ENCODE peak calls at places on chromosomes 4 and X, in six cellular contexts. D is PC-3; H is CD4-positive, CD25-positive, alpha-beta regulatory T cell; X is GM23248; Y is ascending aorta; V is mammary epithelial cell. Z is an unnamed sample.

GRCh38 chrX:10109695-10110094 is 47.1 kb upstream of the CLCN4 start:
- DNase-seq in H (no peak), V (no peak), D (no peak), Y (no peak), X (peak; percentile 8), Z (no peak)

GRCh38 chr4:87807402-87807801 is 8.0 kb downstream of the IBSP start:
- DNase-seq in D (peak; percentile 11), Y (no peak), X (peak; percentile 32), H (no peak), V (no peak), Z (no peak)

GRCh38 chrX:10326578-10326977 is 169.8 kb downstream of the CLCN4 start:
- DNase-seq in X (peak; percentile 50), Y (no peak), H (no peak), D (peak; percentile 52), V (no peak), Z (no peak)

GRCh38 chr4:22720091-22720490 is 27.4 kb downstream of the GBA3 start:
- DNase-seq in D (no peak), H (no peak), X (no peak), V (no peak), Y (no peak), Z (no peak)

GRCh38 chr4:150464523-150464922 is 117.4 kb upstream of the MAB21L2 start:
- DNase-seq in X (no peak), Y (no peak), H (no peak), D (no peak), V (no peak), Z (no peak)

GRCh38 chrX:14529288-14529989 is at the start of gene GLRA2:
- DNase-seq in X (peak; percentile 48), V (peak; percentile 11), H (no peak), D (peak; percentile 35), Y (no peak), Z (no peak)

GRCh38 chrX:107834273-107835201 is 8.9 kb downstream of the MID2 start:
- DNase-seq in D (no peak), V (peak; percentile 3), H (no peak), Y (no peak), X (no peak), Z (no peak)

GRCh38 chr4:121462660-121463261 is 81.9 kb upstream of the QRFPR start:
- DNase-seq in H (peak; percentile 31), D (peak; percentile 73), X (peak; percentile 88), V (peak; percentile 54), Y (no peak), Z (peak; percentile 55)

GRCh38 chr4:98642991-98643426 is 15.4 kb downstream of the TSPAN5 start:
- DNase-seq in Y (no peak), V (peak; percentile 90), D (peak; percentile 94), X (peak; percentile 62), H (no peak), Z (no peak)

GRCh38 chr4:104571341-104571740 is 76.6 kb upstream of the CXXC4 start:
- DNase-seq in Y (no peak), V (peak; percentile 18), X (no peak), D (peak; percentile 22), H (no peak), Z (no peak)

GRCh38 chr4:11881364-11881763 is 452.7 kb upstream of the HS3ST1 start:
- DNase-seq in V (no peak), Y (no peak), H (no peak), D (no peak), X (no peak), Z (no peak)

GRCh38 chr4:140373328-140374129 is at the start of gene SCOC:
- DNase-seq in X (peak; percentile 100), V (peak; percentile 99), D (peak; percentile 99), H (peak; percentile 96), Y (peak; percentile 100), Z (peak; percentile 97)

GRCh38 chrX:77617206-77617605 is 168.8 kb downstream of the ATRX start:
- DNase-seq in H (no peak), Y (no peak), D (peak; percentile 1), V (peak; percentile 62), X (no peak), Z (no peak)

GRCh38 chrX:96611619-96612362 is 72.9 kb upstream of the DIAPH2 start:
- DNase-seq in Y (no peak), H (no peak), D (no peak), X (peak; percentile 65), V (no peak), Z (no peak)

GRCh38 chr4:155809835-155810234 is 51.0 kb downstream of the GUCY1B1 start:
- DNase-seq in D (peak; percentile 87), X (peak; percentile 87), H (peak; percentile 27), Y (no peak), V (peak; percentile 59), Z (no peak)

GRCh38 chrX:132023117-132023895 is at the start of gene STK26:
- DNase-seq in H (peak; percentile 71), V (peak; percentile 76), Y (peak; percentile 79), X (peak; percentile 65), D (peak; percentile 84), Z (peak; percentile 70)

GRCh38 chr4:146122398-146122797 is 53.1 kb upstream of the LSM6 start:
- DNase-seq in V (no peak), X (no peak), Y (no peak), D (no peak), H (no peak), Z (no peak)

GRCh38 chr4:146119845-146120404 is 55.6 kb upstream of the LSM6 start:
- DNase-seq in D (no peak), Y (no peak), H (no peak), V (no peak), X (no peak), Z (no peak)

GRCh38 chr4:146124023-146124680 is 51.4 kb upstream of the LSM6 start:
- DNase-seq in H (no peak), V (no peak), D (no peak), X (peak; percentile 24), Y (no peak), Z (no peak)

GRCh38 chr4:146121757-146122156 is 53.8 kb upstream of the LSM6 start:
- DNase-seq in H (no peak), V (no peak), D (no peak), X (no peak), Y (no peak), Z (no peak)

GRCh38 chr4:146123231-146123630 is 52.3 kb upstream of the LSM6 start:
- DNase-seq in H (no peak), X (peak; percentile 14), V (no peak), Y (no peak), D (peak; percentile 18), Z (no peak)
- H3K27ac ChIP-seq in H (no peak overlapping the region), X (no peak overlapping the region), V (no peak overlapping the region), Y (no peak overlapping the region), D (no peak overlapping the region), Z (no peak overlapping the region)

DNA sequence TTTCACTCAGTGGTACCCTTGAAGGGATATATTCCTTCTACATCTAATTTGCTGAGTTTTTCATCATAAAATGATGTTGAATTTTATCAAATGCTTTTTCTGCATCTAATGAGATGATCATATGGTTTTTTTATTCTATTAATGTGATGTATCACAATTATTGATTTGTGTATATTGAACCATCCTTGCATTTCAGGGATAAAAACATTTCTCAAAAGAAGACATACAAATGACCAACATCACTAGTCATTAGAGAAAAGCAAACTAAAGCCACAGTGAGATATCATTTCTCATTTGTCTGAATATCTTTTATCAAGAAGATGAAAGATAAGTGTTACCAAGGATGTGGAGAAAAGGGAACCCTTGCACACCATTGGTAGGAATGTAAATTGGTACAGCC is 65.7 kb upstream of the MXD4 start:
- DNase-seq in Y (no peak), V (no peak), H (no peak), X (no peak), D (no peak), Z (no peak)
- H3K4me1 ChIP-seq in Y (no peaks in the 10 kb centered on the region), V (peaks cover 9% of the 10 kb centered on the region), H (no peaks in the 10 kb centered on the region), X (peaks cover 14% of the 10 kb centered on the region), D (peaks cover 14% of the 10 kb centered on the region), Z (no peaks in the 10 kb centered on the region)

GRCh38 chr4:142354794-142355416 is 491.2 kb downstream of the INPP4B start:
- DNase-seq in D (peak; percentile 37), X (no peak), H (peak; percentile 63), Y (no peak), V (no peak), Z (no peak)

GRCh38 chr4:142351958-142352357 is 494.1 kb downstream of the INPP4B start:
- DNase-seq in V (no peak), D (no peak), X (no peak), H (no peak), Y (no peak), Z (no peak)

GRCh38 chr4:142354041-142354440 is 492.1 kb downstream of the INPP4B start:
- DNase-seq in V (no peak), D (peak; percentile 51), X (peak; percentile 69), Y (no peak), H (no peak), Z (no peak)

GRCh38 chr4:142352682-142353081 is 493.4 kb downstream of the INPP4B start:
- DNase-seq in V (no peak), D (no peak), X (no peak), H (no peak), Y (no peak), Z (no peak)

GRCh38 chr4:142353149-142353738 is 492.9 kb downstream of the INPP4B start:
- DNase-seq in D (peak; percentile 88), H (peak; percentile 45), V (peak; percentile 59), X (peak; percentile 83), Y (no peak), Z (no peak)
- H3K27ac ChIP-seq in D (peak overlapping the region; percentile 31), H (peak overlapping the region; percentile 79), V (peak overlapping the region; percentile 32), X (peak overlapping the region; percentile 40), Y (peak overlapping the region; percentile 70), Z (no peak overlapping the region)

GRCh38 chr4:2303686-2304320 is 41.9 kb upstream of the MXD4 start:
- DNase-seq in Y (no peak), H (no peak), V (no peak), X (no peak), D (no peak), Z (no peak)

GRCh38 chr4:2303121-2303685 is 41.3 kb upstream of the MXD4 start:
- DNase-seq in Y (no peak), D (no peak), V (no peak), X (no peak), H (no peak), Z (no peak)

GRCh38 chr4:2301806-2302205 is 39.9 kb upstream of the MXD4 start:
- DNase-seq in Y (no peak), D (no peak), X (no peak), V (no peak), H (no peak), Z (no peak)

GRCh38 chr4:2301221-2301642 is 39.3 kb upstream of the MXD4 start:
- DNase-seq in V (no peak), X (no peak), Y (no peak), H (no peak), D (no peak), Z (no peak)

GRCh38 chr4:2302387-2303119 is 40.6 kb upstream of the MXD4 start:
- DNase-seq in H (no peak), V (no peak), D (no peak), X (no peak), Y (no peak), Z (no peak)
- H3K4me1 ChIP-seq in H (no peaks in the 10 kb centered on the region), V (peaks cover 4% of the 10 kb centered on the region), D (no peaks in the 10 kb centered on the region), X (no peaks in the 10 kb centered on the region), Y (no peaks in the 10 kb centered on the region), Z (no peaks in the 10 kb centered on the region)

Z was measured in CD8-positive, alpha-beta memory T cell.